ENCODE peak calls at places on chromosomes 5 and 9, in ten cellular contexts. One of them, this sample, is unnamed.

GRCh38 chr5:171449426-171449825 is 30.0 kb downstream of the FGF18 start:
- DNase-seq in naive thymus-derived CD4-positive, alpha-beta T cell: no peak
- DNase-seq in CD8-positive, alpha-beta T cell: no peak
- DNase-seq in naive thymus-derived CD8-positive, alpha-beta T cell: no peak
- DNase-seq in NCI-H2081: no peak
- DNase-seq in heart right ventricle: no peak
- DNase-seq in left ventricle myocardium inferior: no peak
- DNase-seq in RWPE1: no peak
- DNase-seq in right cardiac atrium: no peak
- DNase-seq in germinal center: no peak
- DNase-seq in this sample: no peak

GRCh38 chr5:78519198-78519941 is 129.2 kb downstream of the LHFPL2 start:
- DNase-seq in naive thymus-derived CD4-positive, alpha-beta T cell: no peak
- DNase-seq in CD8-positive, alpha-beta T cell: no peak
- DNase-seq in naive thymus-derived CD8-positive, alpha-beta T cell: no peak
- DNase-seq in NCI-H2081: no peak
- DNase-seq in heart right ventricle: no peak
- DNase-seq in left ventricle myocardium inferior: no peak
- DNase-seq in RWPE1: no peak
- DNase-seq in right cardiac atrium: no peak
- DNase-seq in germinal center: no peak
- DNase-seq in this sample: no peak

GRCh38 chr5:178839319-178839704 is 20.4 kb upstream of the ZNF354B start:
- DNase-seq in naive thymus-derived CD4-positive, alpha-beta T cell: peak
- DNase-seq in CD8-positive, alpha-beta T cell: peak
- DNase-seq in naive thymus-derived CD8-positive, alpha-beta T cell: peak
- DNase-seq in NCI-H2081: peak
- DNase-seq in heart right ventricle: no peak
- DNase-seq in left ventricle myocardium inferior: peak
- DNase-seq in RWPE1: peak
- DNase-seq in right cardiac atrium: peak
- DNase-seq in germinal center: peak
- DNase-seq in this sample: peak

GRCh38 chr9:87120610-87121009 is 173.3 kb upstream of the GAS1 start:
- DNase-seq in naive thymus-derived CD4-positive, alpha-beta T cell: no peak
- DNase-seq in CD8-positive, alpha-beta T cell: no peak
- DNase-seq in naive thymus-derived CD8-positive, alpha-beta T cell: no peak
- DNase-seq in NCI-H2081: no peak
- DNase-seq in heart right ventricle: no peak
- DNase-seq in left ventricle myocardium inferior: no peak
- DNase-seq in RWPE1: no peak
- DNase-seq in right cardiac atrium: no peak
- DNase-seq in germinal center: no peak
- DNase-seq in this sample: no peak

GRCh38 chr9:36136894-36137391 is 410 bp downstream of the GLIPR2 start:
- DNase-seq in naive thymus-derived CD4-positive, alpha-beta T cell: no peak
- DNase-seq in CD8-positive, alpha-beta T cell: no peak
- DNase-seq in naive thymus-derived CD8-positive, alpha-beta T cell: no peak
- DNase-seq in NCI-H2081: no peak
- DNase-seq in heart right ventricle: peak
- DNase-seq in left ventricle myocardium inferior: no peak
- DNase-seq in RWPE1: no peak
- DNase-seq in right cardiac atrium: no peak
- DNase-seq in germinal center: no peak
- DNase-seq in this sample: no peak

GRCh38 chr5:175861337-175862130 is 9.8 kb upstream of the CPLX2 start:
- DNase-seq in naive thymus-derived CD4-positive, alpha-beta T cell: no peak
- DNase-seq in CD8-positive, alpha-beta T cell: no peak
- DNase-seq in naive thymus-derived CD8-positive, alpha-beta T cell: no peak
- DNase-seq in NCI-H2081: peak
- DNase-seq in heart right ventricle: no peak
- DNase-seq in left ventricle myocardium inferior: no peak
- DNase-seq in RWPE1: no peak
- DNase-seq in right cardiac atrium: no peak
- DNase-seq in germinal center: no peak
- DNase-seq in this sample: no peak

GRCh38 chr5:93674138-93674537 is 67.3 kb downstream of the POU5F2 start:
- DNase-seq in naive thymus-derived CD4-positive, alpha-beta T cell: no peak
- DNase-seq in CD8-positive, alpha-beta T cell: no peak
- DNase-seq in naive thymus-derived CD8-positive, alpha-beta T cell: no peak
- DNase-seq in NCI-H2081: no peak
- DNase-seq in heart right ventricle: no peak
- DNase-seq in left ventricle myocardium inferior: no peak
- DNase-seq in RWPE1: no peak
- DNase-seq in right cardiac atrium: no peak
- DNase-seq in germinal center: no peak
- DNase-seq in this sample: no peak

GRCh38 chr9:113978954-113979712 is 99.0 kb downstream of the AMBP start:
- DNase-seq in naive thymus-derived CD4-positive, alpha-beta T cell: no peak
- DNase-seq in CD8-positive, alpha-beta T cell: no peak
- DNase-seq in naive thymus-derived CD8-positive, alpha-beta T cell: no peak
- DNase-seq in NCI-H2081: no peak
- DNase-seq in heart right ventricle: no peak
- DNase-seq in left ventricle myocardium inferior: no peak
- DNase-seq in RWPE1: no peak
- DNase-seq in right cardiac atrium: no peak
- DNase-seq in germinal center: no peak
- DNase-seq in this sample: no peak

GRCh38 chr5:139658928-139659667 is 10.9 kb downstream of the CXXC5 start:
- DNase-seq in naive thymus-derived CD4-positive, alpha-beta T cell: no peak
- DNase-seq in CD8-positive, alpha-beta T cell: no peak
- DNase-seq in naive thymus-derived CD8-positive, alpha-beta T cell: no peak
- DNase-seq in NCI-H2081: no peak
- DNase-seq in heart right ventricle: peak
- DNase-seq in left ventricle myocardium inferior: peak
- DNase-seq in RWPE1: no peak
- DNase-seq in right cardiac atrium: peak
- DNase-seq in germinal center: no peak
- DNase-seq in this sample: no peak

GRCh38 chr5:122858451-122858850 is 13.0 kb downstream of the SNX24 start:
- DNase-seq in naive thymus-derived CD4-positive, alpha-beta T cell: no peak
- DNase-seq in CD8-positive, alpha-beta T cell: no peak
- DNase-seq in naive thymus-derived CD8-positive, alpha-beta T cell: no peak
- DNase-seq in NCI-H2081: no peak
- DNase-seq in heart right ventricle: no peak
- DNase-seq in left ventricle myocardium inferior: no peak
- DNase-seq in RWPE1: peak
- DNase-seq in right cardiac atrium: no peak
- DNase-seq in germinal center: no peak
- DNase-seq in this sample: no peak

GRCh38 chr9:99046542-99047071 is 58.3 kb upstream of the TGFBR1 start:
- DNase-seq in naive thymus-derived CD4-positive, alpha-beta T cell: no peak
- DNase-seq in CD8-positive, alpha-beta T cell: no peak
- DNase-seq in naive thymus-derived CD8-positive, alpha-beta T cell: no peak
- DNase-seq in NCI-H2081: no peak
- DNase-seq in heart right ventricle: no peak
- DNase-seq in left ventricle myocardium inferior: no peak
- DNase-seq in RWPE1: no peak
- DNase-seq in right cardiac atrium: no peak
- DNase-seq in germinal center: no peak
- DNase-seq in this sample: no peak

GRCh38 chr9:134551657-134552348 is 89.8 kb upstream of the COL5A1 start:
- DNase-seq in naive thymus-derived CD4-positive, alpha-beta T cell: no peak
- DNase-seq in CD8-positive, alpha-beta T cell: no peak
- DNase-seq in naive thymus-derived CD8-positive, alpha-beta T cell: no peak
- DNase-seq in NCI-H2081: no peak
- DNase-seq in heart right ventricle: no peak
- DNase-seq in left ventricle myocardium inferior: peak
- DNase-seq in RWPE1: peak
- DNase-seq in right cardiac atrium: peak
- DNase-seq in germinal center: no peak
- DNase-seq in this sample: no peak

This sample was measured in CD8-positive, alpha-beta memory T cell.